ENCODE peak calls at places on chromosomes 1 and 21, in eight cellular contexts. One of them, this sample, is unnamed.
A peak's percentile ranks its signal among the peaks of the same experiment; 100 is the strongest.

GRCh38 chr1:222288056-222288455 is 259.8 kb downstream of the HHIPL2 start:
- DNase-seq in stimulated activated effector memory CD8-positive, alpha-beta T cell treated with anti-CD3 and anti-CD28 coated beads, Interleukin-12 subunit alpha, Interleukin-12 subunit beta, amount 100 ng/mL, for 72 hours: no peak
- DNase-seq in CD8-positive, alpha-beta memory T cell: no peak
- DNase-seq in T-helper 1 cell: no peak
- DNase-seq in SHP77: no peak
- DNase-seq in sciatic nerve: no peak
- DNase-seq in dorsolateral prefrontal cortex: no peak
- DNase-seq in NCI-H1694 treated with DMSO at 0.1 percent for 48 hours: no peak
- DNase-seq in this sample: no peak

GRCh38 chr1:224067621-224068457 is 46.1 kb upstream of the FBXO28 start:
- DNase-seq in stimulated activated effector memory CD8-positive, alpha-beta T cell treated with anti-CD3 and anti-CD28 coated beads, Interleukin-12 subunit alpha, Interleukin-12 subunit beta, amount 100 ng/mL, for 72 hours: no peak
- DNase-seq in CD8-positive, alpha-beta memory T cell: no peak
- DNase-seq in T-helper 1 cell: no peak
- DNase-seq in SHP77: no peak
- DNase-seq in sciatic nerve: no peak
- DNase-seq in dorsolateral prefrontal cortex: no peak
- DNase-seq in NCI-H1694 treated with DMSO at 0.1 percent for 48 hours: no peak
- DNase-seq in this sample: peak; percentile 89

GRCh38 chr1:52127181-52128175 is 14.4 kb upstream of the ZFYVE9 start:
- DNase-seq in stimulated activated effector memory CD8-positive, alpha-beta T cell treated with anti-CD3 and anti-CD28 coated beads, Interleukin-12 subunit alpha, Interleukin-12 subunit beta, amount 100 ng/mL, for 72 hours: no peak
- DNase-seq in CD8-positive, alpha-beta memory T cell: no peak
- DNase-seq in T-helper 1 cell: no peak
- DNase-seq in SHP77: peak; percentile 41
- DNase-seq in sciatic nerve: no peak
- DNase-seq in dorsolateral prefrontal cortex: no peak
- DNase-seq in NCI-H1694 treated with DMSO at 0.1 percent for 48 hours: peak; percentile 81
- DNase-seq in this sample: peak; percentile 79

GRCh38 chr1:119046429-119047039 is 58.4 kb upstream of the TBX15 start:
- DNase-seq in stimulated activated effector memory CD8-positive, alpha-beta T cell treated with anti-CD3 and anti-CD28 coated beads, Interleukin-12 subunit alpha, Interleukin-12 subunit beta, amount 100 ng/mL, for 72 hours: no peak
- DNase-seq in CD8-positive, alpha-beta memory T cell: no peak
- DNase-seq in T-helper 1 cell: no peak
- DNase-seq in SHP77: no peak
- DNase-seq in sciatic nerve: no peak
- DNase-seq in dorsolateral prefrontal cortex: no peak
- DNase-seq in NCI-H1694 treated with DMSO at 0.1 percent for 48 hours: no peak
- DNase-seq in this sample: no peak

GRCh38 chr1:111672338-111672737 is 52.7 kb downstream of the RAP1A start:
- DNase-seq in stimulated activated effector memory CD8-positive, alpha-beta T cell treated with anti-CD3 and anti-CD28 coated beads, Interleukin-12 subunit alpha, Interleukin-12 subunit beta, amount 100 ng/mL, for 72 hours: no peak
- DNase-seq in CD8-positive, alpha-beta memory T cell: no peak
- DNase-seq in T-helper 1 cell: no peak
- DNase-seq in SHP77: no peak
- DNase-seq in sciatic nerve: no peak
- DNase-seq in dorsolateral prefrontal cortex: no peak
- DNase-seq in NCI-H1694 treated with DMSO at 0.1 percent for 48 hours: no peak
- DNase-seq in this sample: no peak

GRCh38 chr1:13992489-13993285 is 292.7 kb downstream of the PRDM2 start:
- DNase-seq in stimulated activated effector memory CD8-positive, alpha-beta T cell treated with anti-CD3 and anti-CD28 coated beads, Interleukin-12 subunit alpha, Interleukin-12 subunit beta, amount 100 ng/mL, for 72 hours: no peak
- DNase-seq in CD8-positive, alpha-beta memory T cell: no peak
- DNase-seq in T-helper 1 cell: no peak
- DNase-seq in SHP77: no peak
- DNase-seq in sciatic nerve: no peak
- DNase-seq in dorsolateral prefrontal cortex: no peak
- DNase-seq in NCI-H1694 treated with DMSO at 0.1 percent for 48 hours: no peak
- DNase-seq in this sample: no peak

GRCh38 chr1:228393811-228394570 is 12.6 kb downstream of the TRIM11 start:
- DNase-seq in stimulated activated effector memory CD8-positive, alpha-beta T cell treated with anti-CD3 and anti-CD28 coated beads, Interleukin-12 subunit alpha, Interleukin-12 subunit beta, amount 100 ng/mL, for 72 hours: no peak
- DNase-seq in CD8-positive, alpha-beta memory T cell: no peak
- DNase-seq in T-helper 1 cell: no peak
- DNase-seq in SHP77: no peak
- DNase-seq in sciatic nerve: peak; percentile 54
- DNase-seq in dorsolateral prefrontal cortex: no peak
- DNase-seq in NCI-H1694 treated with DMSO at 0.1 percent for 48 hours: no peak
- DNase-seq in this sample: no peak

GRCh38 chr1:62294211-62294610 is 25.0 kb downstream of the KANK4 start:
- DNase-seq in stimulated activated effector memory CD8-positive, alpha-beta T cell treated with anti-CD3 and anti-CD28 coated beads, Interleukin-12 subunit alpha, Interleukin-12 subunit beta, amount 100 ng/mL, for 72 hours: no peak
- DNase-seq in CD8-positive, alpha-beta memory T cell: no peak
- DNase-seq in T-helper 1 cell: no peak
- DNase-seq in SHP77: peak; percentile 80
- DNase-seq in sciatic nerve: no peak
- DNase-seq in dorsolateral prefrontal cortex: no peak
- DNase-seq in NCI-H1694 treated with DMSO at 0.1 percent for 48 hours: peak; percentile 82
- DNase-seq in this sample: no peak

GRCh38 chr1:229148041-229148671 is 122.8 kb upstream of the RAB4A start:
- DNase-seq in stimulated activated effector memory CD8-positive, alpha-beta T cell treated with anti-CD3 and anti-CD28 coated beads, Interleukin-12 subunit alpha, Interleukin-12 subunit beta, amount 100 ng/mL, for 72 hours: no peak
- DNase-seq in CD8-positive, alpha-beta memory T cell: no peak
- DNase-seq in T-helper 1 cell: no peak
- DNase-seq in SHP77: peak; percentile 47
- DNase-seq in sciatic nerve: no peak
- DNase-seq in dorsolateral prefrontal cortex: no peak
- DNase-seq in NCI-H1694 treated with DMSO at 0.1 percent for 48 hours: peak; percentile 62
- DNase-seq in this sample: no peak

GRCh38 chr1:180278193-180278556 is 48.1 kb downstream of the LHX4 start:
- DNase-seq in stimulated activated effector memory CD8-positive, alpha-beta T cell treated with anti-CD3 and anti-CD28 coated beads, Interleukin-12 subunit alpha, Interleukin-12 subunit beta, amount 100 ng/mL, for 72 hours: peak; percentile 37
- DNase-seq in CD8-positive, alpha-beta memory T cell: no peak
- DNase-seq in T-helper 1 cell: no peak
- DNase-seq in SHP77: no peak
- DNase-seq in sciatic nerve: no peak
- DNase-seq in dorsolateral prefrontal cortex: no peak
- DNase-seq in NCI-H1694 treated with DMSO at 0.1 percent for 48 hours: no peak
- DNase-seq in this sample: no peak

GRCh38 chr1:2783435-2784397 is 17.8 kb downstream of the TTC34 start:
- DNase-seq in stimulated activated effector memory CD8-positive, alpha-beta T cell treated with anti-CD3 and anti-CD28 coated beads, Interleukin-12 subunit alpha, Interleukin-12 subunit beta, amount 100 ng/mL, for 72 hours: no peak
- DNase-seq in CD8-positive, alpha-beta memory T cell: no peak
- DNase-seq in T-helper 1 cell: no peak
- DNase-seq in SHP77: no peak
- DNase-seq in sciatic nerve: peak; percentile 51
- DNase-seq in dorsolateral prefrontal cortex: no peak
- DNase-seq in NCI-H1694 treated with DMSO at 0.1 percent for 48 hours: no peak
- DNase-seq in this sample: no peak

GRCh38 chr1:116997011-116997410 is 4.5 kb upstream of the CD101 start:
- DNase-seq in stimulated activated effector memory CD8-positive, alpha-beta T cell treated with anti-CD3 and anti-CD28 coated beads, Interleukin-12 subunit alpha, Interleukin-12 subunit beta, amount 100 ng/mL, for 72 hours: no peak
- DNase-seq in CD8-positive, alpha-beta memory T cell: no peak
- DNase-seq in T-helper 1 cell: no peak
- DNase-seq in SHP77: no peak
- DNase-seq in sciatic nerve: no peak
- DNase-seq in dorsolateral prefrontal cortex: no peak
- DNase-seq in NCI-H1694 treated with DMSO at 0.1 percent for 48 hours: no peak
- DNase-seq in this sample: no peak

GRCh38 chr1:109256971-109257681 is 7.8 kb downstream of the CELSR2 start:
- DNase-seq in stimulated activated effector memory CD8-positive, alpha-beta T cell treated with anti-CD3 and anti-CD28 coated beads, Interleukin-12 subunit alpha, Interleukin-12 subunit beta, amount 100 ng/mL, for 72 hours: no peak
- DNase-seq in CD8-positive, alpha-beta memory T cell: no peak
- DNase-seq in T-helper 1 cell: no peak
- DNase-seq in SHP77: no peak
- DNase-seq in sciatic nerve: no peak
- DNase-seq in dorsolateral prefrontal cortex: no peak
- DNase-seq in NCI-H1694 treated with DMSO at 0.1 percent for 48 hours: peak; percentile 20
- DNase-seq in this sample: no peak

GRCh38 chr1:99239690-99240089 is 24.6 kb upstream of the PLPPR4 start:
- DNase-seq in stimulated activated effector memory CD8-positive, alpha-beta T cell treated with anti-CD3 and anti-CD28 coated beads, Interleukin-12 subunit alpha, Interleukin-12 subunit beta, amount 100 ng/mL, for 72 hours: no peak
- DNase-seq in CD8-positive, alpha-beta memory T cell: no peak
- DNase-seq in T-helper 1 cell: no peak
- DNase-seq in SHP77: no peak
- DNase-seq in sciatic nerve: no peak
- DNase-seq in dorsolateral prefrontal cortex: no peak
- DNase-seq in NCI-H1694 treated with DMSO at 0.1 percent for 48 hours: no peak
- DNase-seq in this sample: no peak

GRCh38 chr1:26703466-26703865 is 7.7 kb downstream of the ARID1A start:
- DNase-seq in stimulated activated effector memory CD8-positive, alpha-beta T cell treated with anti-CD3 and anti-CD28 coated beads, Interleukin-12 subunit alpha, Interleukin-12 subunit beta, amount 100 ng/mL, for 72 hours: no peak
- DNase-seq in CD8-positive, alpha-beta memory T cell: no peak
- DNase-seq in T-helper 1 cell: no peak
- DNase-seq in SHP77: no peak
- DNase-seq in sciatic nerve: no peak
- DNase-seq in dorsolateral prefrontal cortex: no peak
- DNase-seq in NCI-H1694 treated with DMSO at 0.1 percent for 48 hours: no peak
- DNase-seq in this sample: no peak

GRCh38 chr1:115136106-115136505 is 46.8 kb upstream of the TSPAN2 start:
- DNase-seq in stimulated activated effector memory CD8-positive, alpha-beta T cell treated with anti-CD3 and anti-CD28 coated beads, Interleukin-12 subunit alpha, Interleukin-12 subunit beta, amount 100 ng/mL, for 72 hours: no peak
- DNase-seq in CD8-positive, alpha-beta memory T cell: no peak
- DNase-seq in T-helper 1 cell: no peak
- DNase-seq in SHP77: no peak
- DNase-seq in sciatic nerve: no peak
- DNase-seq in dorsolateral prefrontal cortex: no peak
- DNase-seq in NCI-H1694 treated with DMSO at 0.1 percent for 48 hours: no peak
- DNase-seq in this sample: no peak

GRCh38 chr21:43372663-43373386 is 54.1 kb downstream of the SIK1 start:
- DNase-seq in stimulated activated effector memory CD8-positive, alpha-beta T cell treated with anti-CD3 and anti-CD28 coated beads, Interleukin-12 subunit alpha, Interleukin-12 subunit beta, amount 100 ng/mL, for 72 hours: no peak
- DNase-seq in CD8-positive, alpha-beta memory T cell: no peak
- DNase-seq in T-helper 1 cell: no peak
- DNase-seq in SHP77: no peak
- DNase-seq in sciatic nerve: no peak
- DNase-seq in dorsolateral prefrontal cortex: no peak
- DNase-seq in NCI-H1694 treated with DMSO at 0.1 percent for 48 hours: no peak
- DNase-seq in this sample: no peak

GRCh38 chr21:14260459-14260764 is 44.5 kb downstream of the RBM11 start:
- DNase-seq in stimulated activated effector memory CD8-positive, alpha-beta T cell treated with anti-CD3 and anti-CD28 coated beads, Interleukin-12 subunit alpha, Interleukin-12 subunit beta, amount 100 ng/mL, for 72 hours: no peak
- DNase-seq in CD8-positive, alpha-beta memory T cell: no peak
- DNase-seq in T-helper 1 cell: no peak
- DNase-seq in SHP77: no peak
- DNase-seq in sciatic nerve: no peak
- DNase-seq in dorsolateral prefrontal cortex: no peak
- DNase-seq in NCI-H1694 treated with DMSO at 0.1 percent for 48 hours: no peak
- DNase-seq in this sample: no peak

GRCh38 chr1:219639843-219640606 is 27.1 kb upstream of the ZC3H11B start:
- DNase-seq in stimulated activated effector memory CD8-positive, alpha-beta T cell treated with anti-CD3 and anti-CD28 coated beads, Interleukin-12 subunit alpha, Interleukin-12 subunit beta, amount 100 ng/mL, for 72 hours: no peak
- DNase-seq in CD8-positive, alpha-beta memory T cell: no peak
- DNase-seq in T-helper 1 cell: no peak
- DNase-seq in SHP77: no peak
- DNase-seq in sciatic nerve: no peak
- DNase-seq in dorsolateral prefrontal cortex: no peak
- DNase-seq in NCI-H1694 treated with DMSO at 0.1 percent for 48 hours: no peak
- DNase-seq in this sample: no peak

This sample was measured in cerebellar cortex.